ENCODE peak calls at places on chromosomes 6 and 20, in ten cellular contexts. One of them, this sample, is unnamed.
A peak's percentile ranks its signal among the peaks of the same experiment; 100 is the strongest.

GRCh38 chr6:35392111-35392702 is 49.8 kb downstream of the PPARD start:
- DNase-seq in transverse colon: peak; percentile 90
- DNase-seq in HepG2: peak; percentile 39
- DNase-seq in A549: no peak
- DNase-seq in ovary: peak; percentile 56
- DNase-seq in esophagus muscularis mucosa: no peak
- DNase-seq in SK-N-SH: no peak
- DNase-seq in K562: no peak
- DNase-seq in H1: no peak
- DNase-seq in tibial nerve: no peak
- DNase-seq in this sample: peak; percentile 86

GRCh38 chr6:79570802-79571367 is 33.7 kb upstream of the LCA5 start:
- DNase-seq in K562: peak; percentile 42
- DNase-seq in A549: peak; percentile 38
- DNase-seq in ovary: no peak
- DNase-seq in SK-N-SH: peak; percentile 54
- DNase-seq in HepG2: peak; percentile 41
- DNase-seq in esophagus muscularis mucosa: no peak
- DNase-seq in H1: no peak
- DNase-seq in transverse colon: no peak
- DNase-seq in tibial nerve: no peak
- DNase-seq in this sample: no peak

GRCh38 chr6:41527721-41528408 is 18.3 kb upstream of the FOXP4 start:
- DNase-seq in tibial nerve: no peak
- DNase-seq in K562: no peak
- DNase-seq in H1: no peak
- DNase-seq in esophagus muscularis mucosa: no peak
- DNase-seq in A549: no peak
- DNase-seq in HepG2: peak; percentile 41
- DNase-seq in transverse colon: peak; percentile 31
- DNase-seq in ovary: no peak
- DNase-seq in SK-N-SH: no peak
- DNase-seq in this sample: no peak

GRCh38 chr20:46139908-46140482 is 21.9 kb downstream of the CD40 start:
- DNase-seq in H1: no peak
- DNase-seq in transverse colon: no peak
- DNase-seq in K562: no peak
- DNase-seq in tibial nerve: no peak
- DNase-seq in A549: no peak
- DNase-seq in SK-N-SH: peak; percentile 68
- DNase-seq in esophagus muscularis mucosa: no peak
- DNase-seq in ovary: no peak
- DNase-seq in HepG2: no peak
- DNase-seq in this sample: no peak

GRCh38 chr6:15442467-15442866 is 196.6 kb downstream of the JARID2 start:
- DNase-seq in esophagus muscularis mucosa: no peak
- DNase-seq in K562: no peak
- DNase-seq in HepG2: no peak
- DNase-seq in H1: no peak
- DNase-seq in transverse colon: no peak
- DNase-seq in tibial nerve: no peak
- DNase-seq in ovary: no peak
- DNase-seq in A549: no peak
- DNase-seq in SK-N-SH: no peak
- DNase-seq in this sample: no peak

GRCh38 chr20:58755751-58756524 is 63.3 kb downstream of the NPEPL1 start:
- DNase-seq in transverse colon: no peak
- DNase-seq in K562: no peak
- DNase-seq in A549: no peak
- DNase-seq in SK-N-SH: no peak
- DNase-seq in ovary: no peak
- DNase-seq in esophagus muscularis mucosa: peak; percentile 78
- DNase-seq in tibial nerve: no peak
- DNase-seq in H1: no peak
- DNase-seq in HepG2: no peak
- DNase-seq in this sample: no peak

GRCh38 chr6:43747734-43748133 is 22.3 kb upstream of the VEGFA start:
- DNase-seq in HepG2: no peak
- DNase-seq in K562: no peak
- DNase-seq in SK-N-SH: no peak
- DNase-seq in A549: no peak
- DNase-seq in tibial nerve: no peak
- DNase-seq in ovary: no peak
- DNase-seq in transverse colon: no peak
- DNase-seq in H1: no peak
- DNase-seq in esophagus muscularis mucosa: no peak
- DNase-seq in this sample: peak; percentile 15

GRCh38 chr20:16619953-16620352 is 46.7 kb upstream of the KIF16B start:
- DNase-seq in tibial nerve: no peak
- DNase-seq in A549: no peak
- DNase-seq in K562: no peak
- DNase-seq in SK-N-SH: no peak
- DNase-seq in transverse colon: no peak
- DNase-seq in HepG2: no peak
- DNase-seq in esophagus muscularis mucosa: no peak
- DNase-seq in ovary: no peak
- DNase-seq in H1: no peak
- DNase-seq in this sample: no peak

GRCh38 chr6:83883240-83883639 is 23.8 kb downstream of the CYB5R4 start:
- DNase-seq in esophagus muscularis mucosa: no peak
- DNase-seq in SK-N-SH: no peak
- DNase-seq in transverse colon: no peak
- DNase-seq in H1: no peak
- DNase-seq in tibial nerve: no peak
- DNase-seq in HepG2: no peak
- DNase-seq in A549: no peak
- DNase-seq in ovary: no peak
- DNase-seq in K562: no peak
- DNase-seq in this sample: no peak

GRCh38 chr6:83885984-83886383 is 26.5 kb downstream of the CYB5R4 start:
- DNase-seq in tibial nerve: no peak
- DNase-seq in HepG2: no peak
- DNase-seq in A549: no peak
- DNase-seq in esophagus muscularis mucosa: no peak
- DNase-seq in H1: no peak
- DNase-seq in K562: no peak
- DNase-seq in transverse colon: no peak
- DNase-seq in ovary: no peak
- DNase-seq in SK-N-SH: no peak
- DNase-seq in this sample: no peak

GRCh38 chr6:83879746-83880145 is 20.3 kb downstream of the CYB5R4 start:
- DNase-seq in tibial nerve: no peak
- DNase-seq in K562: no peak
- DNase-seq in ovary: no peak
- DNase-seq in esophagus muscularis mucosa: no peak
- DNase-seq in HepG2: no peak
- DNase-seq in H1: no peak
- DNase-seq in A549: no peak
- DNase-seq in SK-N-SH: no peak
- DNase-seq in transverse colon: no peak
- DNase-seq in this sample: no peak

GRCh38 chr6:83889625-83890024 is 30.1 kb downstream of the CYB5R4 start:
- DNase-seq in transverse colon: no peak
- DNase-seq in K562: no peak
- DNase-seq in esophagus muscularis mucosa: no peak
- DNase-seq in SK-N-SH: no peak
- DNase-seq in ovary: no peak
- DNase-seq in H1: no peak
- DNase-seq in tibial nerve: no peak
- DNase-seq in A549: no peak
- DNase-seq in HepG2: no peak
- DNase-seq in this sample: no peak

DNA sequence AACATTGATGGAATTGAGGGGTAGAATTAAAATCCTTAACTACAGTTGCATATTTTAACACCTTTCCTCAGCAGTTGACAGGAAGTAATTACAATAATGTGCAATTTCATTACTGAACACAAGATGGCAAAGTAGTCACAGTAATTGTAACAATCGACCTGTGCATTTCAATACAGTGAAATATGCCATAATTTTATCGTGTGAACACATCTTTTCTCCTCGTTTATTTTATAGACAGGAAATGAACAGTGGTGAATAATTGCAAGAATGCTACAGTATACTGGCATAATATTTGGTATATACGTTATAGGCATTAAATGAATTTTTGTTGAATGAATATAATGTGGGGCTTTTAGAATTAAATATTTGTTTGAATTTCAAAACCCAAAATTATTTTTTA is 25.0 kb downstream of the CYB5R4 start:
- DNase-seq in K562: peak; percentile 62
- DNase-seq in SK-N-SH: peak; percentile 48
- DNase-seq in esophagus muscularis mucosa: no peak
- DNase-seq in H1: no peak
- DNase-seq in HepG2: peak; percentile 27
- DNase-seq in A549: peak; percentile 41
- DNase-seq in ovary: no peak
- DNase-seq in tibial nerve: no peak
- DNase-seq in transverse colon: no peak
- DNase-seq in this sample: no peak
- TF ChIP-seq EP300 in K562: peak; percentile 14
- TF ChIP-seq EP300 in SK-N-SH: no peak
- TF ChIP-seq EP300 in esophagus muscularis mucosa: no peak
- TF ChIP-seq EP300 in H1: no peak
- TF ChIP-seq EP300 in HepG2: no peak
- TF ChIP-seq EP300 in A549: no peak
- TF ChIP-seq EP300 in ovary: no peak
- TF ChIP-seq EP300 in tibial nerve: no peak
- TF ChIP-seq EP300 in transverse colon: no peak
- TF ChIP-seq EP300 in this sample: no peak

GRCh38 chr6:20729086-20729485 is 194.8 kb downstream of the CDKAL1 start:
- DNase-seq in A549: no peak
- DNase-seq in esophagus muscularis mucosa: no peak
- DNase-seq in tibial nerve: no peak
- DNase-seq in ovary: no peak
- DNase-seq in H1: no peak
- DNase-seq in SK-N-SH: no peak
- DNase-seq in HepG2: no peak
- DNase-seq in transverse colon: no peak
- DNase-seq in K562: no peak
- DNase-seq in this sample: no peak
- TF ChIP-seq EP300 in A549: no peak
- TF ChIP-seq EP300 in esophagus muscularis mucosa: no peak
- TF ChIP-seq EP300 in tibial nerve: no peak
- TF ChIP-seq EP300 in ovary: no peak
- TF ChIP-seq EP300 in H1: no peak
- TF ChIP-seq EP300 in SK-N-SH: no peak
- TF ChIP-seq EP300 in HepG2: no peak
- TF ChIP-seq EP300 in transverse colon: no peak
- TF ChIP-seq EP300 in K562: no peak
- TF ChIP-seq EP300 in this sample: no peak

DNA sequence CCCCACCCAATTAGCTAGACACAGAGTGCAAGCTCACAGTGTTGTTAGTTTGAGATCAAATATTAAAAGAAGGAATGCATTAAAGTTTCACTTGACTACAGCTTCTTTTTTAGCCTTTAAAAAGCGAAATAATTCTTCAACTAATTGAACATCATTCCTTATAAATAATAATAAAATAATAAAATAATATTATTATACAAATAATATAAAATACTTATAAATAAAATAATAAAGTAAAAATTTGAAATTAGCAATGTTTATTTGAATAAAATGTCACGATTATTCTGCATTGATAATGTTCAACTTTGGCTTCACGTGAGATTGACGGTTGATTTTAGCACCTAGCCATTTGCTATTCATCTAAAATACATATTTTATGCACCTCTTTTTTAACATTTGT is 819.3 kb downstream of the FRK start:
- DNase-seq in ovary: no peak
- DNase-seq in K562: no peak
- DNase-seq in HepG2: no peak
- DNase-seq in esophagus muscularis mucosa: no peak
- DNase-seq in tibial nerve: no peak
- DNase-seq in transverse colon: no peak
- DNase-seq in SK-N-SH: no peak
- DNase-seq in H1: no peak
- DNase-seq in A549: no peak
- DNase-seq in this sample: no peak
- TF ChIP-seq EP300 in ovary: no peak
- TF ChIP-seq EP300 in K562: no peak
- TF ChIP-seq EP300 in HepG2: no peak
- TF ChIP-seq EP300 in esophagus muscularis mucosa: no peak
- TF ChIP-seq EP300 in tibial nerve: no peak
- TF ChIP-seq EP300 in transverse colon: no peak
- TF ChIP-seq EP300 in SK-N-SH: no peak
- TF ChIP-seq EP300 in H1: no peak
- TF ChIP-seq EP300 in A549: no peak
- TF ChIP-seq EP300 in this sample: no peak

GRCh38 chr6:112251170-112251945 is 3.0 kb downstream of the LAMA4 start:
- DNase-seq in K562: no peak
- DNase-seq in esophagus muscularis mucosa: no peak
- DNase-seq in H1: no peak
- DNase-seq in HepG2: no peak
- DNase-seq in transverse colon: peak; percentile 36
- DNase-seq in SK-N-SH: no peak
- DNase-seq in tibial nerve: peak; percentile 79
- DNase-seq in ovary: peak; percentile 79
- DNase-seq in A549: no peak
- DNase-seq in this sample: no peak

GRCh38 chr6:112253842-112254816 is at the start of gene LAMA4:
- DNase-seq in tibial nerve: peak; percentile 47
- DNase-seq in esophagus muscularis mucosa: peak; percentile 90
- DNase-seq in ovary: peak; percentile 60
- DNase-seq in SK-N-SH: peak; percentile 64
- DNase-seq in transverse colon: peak; percentile 29
- DNase-seq in HepG2: no peak
- DNase-seq in K562: no peak
- DNase-seq in A549: peak; percentile 5
- DNase-seq in H1: no peak
- DNase-seq in this sample: peak; percentile 25

GRCh38 chr6:112253505-112253841 is 894 bp downstream of the LAMA4 start:
- DNase-seq in HepG2: no peak
- DNase-seq in SK-N-SH: peak; percentile 50
- DNase-seq in H1: no peak
- DNase-seq in A549: no peak
- DNase-seq in ovary: no peak
- DNase-seq in transverse colon: peak; percentile 9
- DNase-seq in K562: no peak
- DNase-seq in esophagus muscularis mucosa: peak; percentile 91
- DNase-seq in tibial nerve: no peak
- DNase-seq in this sample: no peak

GRCh38 chr6:112254921-112255320 is 554 bp upstream of the LAMA4 start:
- DNase-seq in K562: no peak
- DNase-seq in transverse colon: no peak
- DNase-seq in SK-N-SH: no peak
- DNase-seq in tibial nerve: no peak
- DNase-seq in ovary: no peak
- DNase-seq in A549: no peak
- DNase-seq in esophagus muscularis mucosa: no peak
- DNase-seq in H1: no peak
- DNase-seq in HepG2: no peak
- DNase-seq in this sample: no peak

DNA sequence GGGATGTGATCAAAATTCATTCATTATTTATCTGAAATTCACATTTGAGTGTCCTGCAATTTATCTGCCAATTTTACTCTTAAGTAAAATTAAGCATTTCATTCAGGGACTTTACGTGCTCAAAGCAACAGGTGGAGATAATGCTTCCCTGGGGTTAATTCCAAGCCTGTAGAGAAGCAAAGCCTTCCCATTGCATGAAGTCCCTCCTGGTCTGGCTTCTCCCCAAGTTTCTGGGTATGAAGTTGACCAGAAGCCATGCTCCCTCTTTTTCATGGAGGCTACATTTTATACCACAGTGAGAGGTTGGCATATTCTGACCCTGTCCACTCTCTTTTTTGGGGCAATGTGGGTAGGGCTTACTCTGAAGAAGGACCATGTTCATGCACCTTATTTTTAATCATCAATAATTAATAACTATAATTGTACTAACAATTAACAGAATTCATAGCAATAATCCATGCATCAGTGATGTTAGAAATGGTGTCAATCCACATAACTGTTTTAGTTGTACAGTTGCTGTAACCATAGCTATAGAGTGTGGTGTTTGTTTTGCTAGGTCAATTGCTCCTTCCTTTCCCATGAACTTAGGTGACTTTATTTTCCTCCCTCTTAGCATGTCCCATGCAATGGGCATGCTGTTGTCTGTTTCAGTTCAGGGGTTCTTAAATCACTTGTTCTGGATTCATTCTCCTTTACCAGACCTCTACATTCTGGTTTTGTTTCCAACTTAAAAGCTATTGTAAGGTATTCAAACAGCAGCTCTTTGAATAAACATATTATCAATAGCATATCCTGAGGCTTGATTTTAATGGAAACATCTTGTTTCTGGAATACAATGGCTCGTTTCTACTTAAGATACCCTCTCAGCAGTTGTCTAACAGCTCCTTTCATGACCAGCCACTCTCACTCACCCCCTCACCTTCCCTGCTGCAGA is 1.5 kb downstream of the LAMA4 start:
- DNase-seq in K562: no peak
- DNase-seq in A549: no peak
- DNase-seq in esophagus muscularis mucosa: no peak
- DNase-seq in SK-N-SH: no peak
- DNase-seq in HepG2: no peak
- DNase-seq in tibial nerve: no peak
- DNase-seq in transverse colon: no peak
- DNase-seq in H1: no peak
- DNase-seq in ovary: no peak
- DNase-seq in this sample: no peak
- TF ChIP-seq EP300 in K562: no peak
- TF ChIP-seq EP300 in A549: no peak
- TF ChIP-seq EP300 in esophagus muscularis mucosa: no peak
- TF ChIP-seq EP300 in SK-N-SH: no peak
- TF ChIP-seq EP300 in HepG2: no peak
- TF ChIP-seq EP300 in tibial nerve: no peak
- TF ChIP-seq EP300 in transverse colon: no peak
- TF ChIP-seq EP300 in H1: no peak
- TF ChIP-seq EP300 in ovary: no peak
- TF ChIP-seq EP300 in this sample: no peak